ENCODE peak calls at places on chromosomes 7 and 10, in nine cellular contexts. G is endothelial cell, N is A549, U is SK-N-SH, Y is hepatocyte, H is AG09309, Q is fibroblast of the aortic adventitia, X is lower leg skin, O is brain microvascular endothelial cell. I is an unnamed sample.

GRCh38 chr7:7857143-7857583 is 111.4 kb upstream of the GLCCI1 start:
- DNase-seq in G (no peak), N (no peak), U (no peak), Y (no peak), H (no peak), Q (no peak), X (no peak), O (no peak), I (no peak)

GRCh38 chr10:128047991-128048826 is 78.0 kb downstream of the MKI67 start:
- DNase-seq in G (no peak), N (no peak), U (no peak), Y (peak), H (no peak), Q (peak), X (no peak), O (peak), I (no peak)

GRCh38 chr10:130928306-130928705 is 383.2 kb downstream of the TCERG1L start:
- DNase-seq in G (no peak), N (no peak), U (no peak), Y (no peak), H (no peak), Q (no peak), X (no peak), O (no peak), I (no peak)

GRCh38 chr7:151094675-151095074 is 8.4 kb downstream of the AGAP3 start:
- DNase-seq in G (no peak), N (no peak), U (no peak), Y (no peak), H (no peak), Q (no peak), X (no peak), O (no peak), I (no peak)

GRCh38 chr7:40815022-40815421 is 680.2 kb downstream of the SUGCT start:
- DNase-seq in G (no peak), N (no peak), U (no peak), Y (no peak), H (no peak), Q (no peak), X (no peak), O (no peak), I (no peak)

GRCh38 chr10:77505431-77506334 is 131.9 kb downstream of the KCNMA1 start:
- DNase-seq in G (no peak), N (peak), U (no peak), Y (peak), H (peak), Q (peak), X (no peak), O (peak), I (no peak)

GRCh38 chr7:111051832-111052231 is 39.1 kb upstream of the LRRN3 start:
- DNase-seq in G (no peak), N (no peak), U (no peak), Y (no peak), H (no peak), Q (no peak), X (no peak), O (no peak), I (no peak)

GRCh38 chr10:28983799-28984198 is 305.1 kb upstream of the LYZL1 start:
- DNase-seq in G (no peak), N (no peak), U (no peak), Y (no peak), H (no peak), Q (no peak), X (no peak), O (no peak), I (no peak)

GRCh38 chr10:127157506-127158205 is 38.7 kb downstream of the INSYN2A start:
- DNase-seq in G (no peak), N (no peak), U (no peak), Y (no peak), H (no peak), Q (peak), X (no peak), O (peak), I (no peak)

GRCh38 chr7:19020711-19021110 is 96.7 kb downstream of the TWIST1 start:
- DNase-seq in G (no peak), N (no peak), U (no peak), Y (no peak), H (no peak), Q (peak), X (no peak), O (no peak), I (no peak)

GRCh38 chr7:19016140-19016539 is 101.3 kb downstream of the TWIST1 start:
- DNase-seq in G (no peak), N (no peak), U (no peak), Y (no peak), H (no peak), Q (peak), X (no peak), O (peak), I (no peak)

GRCh38 chr7:19020062-19020461 is 97.4 kb downstream of the TWIST1 start:
- DNase-seq in G (no peak), N (no peak), U (no peak), Y (no peak), H (no peak), Q (no peak), X (no peak), O (no peak), I (no peak)

GRCh38 chr7:19015066-19015465 is 102.4 kb downstream of the TWIST1 start:
- DNase-seq in G (no peak), N (no peak), U (no peak), Y (no peak), H (no peak), Q (no peak), X (no peak), O (no peak), I (no peak)

GRCh38 chr7:19017374-19017773 is 100.1 kb downstream of the TWIST1 start:
- DNase-seq in G (no peak), N (no peak), U (no peak), Y (no peak), H (no peak), Q (no peak), X (no peak), O (no peak), I (no peak)
- TF ChIP-seq CTCF in G (peak), N (no peak), U (peak), Y (no peak), H (no peak), Q (peak), X (no peak), O (no peak), I (peak)

DNA sequence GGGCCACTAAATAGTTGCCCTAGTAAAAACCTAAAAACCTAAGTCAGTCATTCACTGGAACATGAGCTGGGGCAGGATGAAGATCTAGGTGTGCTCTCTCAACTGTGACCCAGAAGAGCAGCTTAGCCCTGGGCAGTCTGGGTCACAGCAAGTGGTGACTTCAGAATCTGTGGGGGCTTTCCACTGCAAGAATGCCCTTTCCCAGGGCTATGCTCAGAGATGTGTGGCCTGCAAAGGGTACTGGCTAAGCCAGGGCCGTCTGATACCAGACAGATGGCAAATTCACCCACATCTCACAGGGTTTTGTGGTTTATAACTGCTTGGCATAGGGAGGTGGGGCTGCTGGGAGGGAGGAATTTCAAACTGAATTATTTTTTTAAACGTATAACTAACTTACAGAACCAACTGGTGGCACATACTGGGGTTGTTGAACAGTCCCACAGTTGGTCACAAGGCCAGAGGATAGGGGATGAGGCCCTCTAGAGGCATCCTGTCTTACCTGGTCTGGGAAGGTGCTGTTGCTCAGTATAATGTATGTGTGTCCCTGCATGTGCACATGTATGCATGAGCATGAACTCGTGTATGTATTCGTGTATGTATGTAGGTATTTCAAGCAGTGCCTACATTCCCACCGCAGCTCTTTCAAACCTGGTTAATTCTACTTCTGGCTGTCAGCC is 63.2 kb downstream of the PRPF18 start:
- DNase-seq in G (no peak), N (no peak), U (no peak), Y (no peak), H (no peak), Q (no peak), X (no peak), O (no peak), I (no peak)
- TF ChIP-seq CTCF in G (no peak), N (no peak), U (no peak), Y (no peak), H (no peak), Q (no peak), X (no peak), O (no peak), I (no peak)

GRCh38 chr10:103699611-103700435 is 155.6 kb downstream of the SH3PXD2A start:
- DNase-seq in G (no peak), N (no peak), U (peak), Y (no peak), H (no peak), Q (no peak), X (no peak), O (no peak), I (no peak)
- TF ChIP-seq CTCF in G (no peak), N (no peak), U (peak), Y (no peak), H (peak), Q (peak), X (no peak), O (peak), I (no peak)

DNA sequence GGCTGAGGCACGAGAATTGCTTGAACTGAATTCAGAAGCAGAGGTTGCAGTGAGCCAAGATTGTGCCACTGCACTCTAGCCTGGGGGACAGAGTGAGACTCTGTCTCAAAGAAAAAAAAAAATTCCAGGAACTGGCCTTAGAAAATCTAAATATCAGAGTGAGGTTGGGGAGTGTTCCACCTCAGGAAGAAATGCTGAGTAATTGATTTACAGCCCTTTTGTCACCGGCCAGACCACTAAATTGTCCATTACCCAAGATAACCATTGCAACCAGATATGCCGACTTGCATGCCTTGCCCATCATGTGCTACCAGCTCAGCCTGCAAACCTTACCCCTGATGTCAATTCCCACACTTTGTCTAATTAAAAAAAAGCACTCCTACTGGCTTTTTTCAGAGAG is 42.4 kb downstream of the CRCP start:
- DNase-seq in G (no peak), N (no peak), U (peak), Y (no peak), H (no peak), Q (no peak), X (no peak), O (no peak), I (no peak)
- TF ChIP-seq CTCF in G (no peak), N (no peak), U (no peak), Y (no peak), H (no peak), Q (no peak), X (no peak), O (no peak), I (no peak)

DNA sequence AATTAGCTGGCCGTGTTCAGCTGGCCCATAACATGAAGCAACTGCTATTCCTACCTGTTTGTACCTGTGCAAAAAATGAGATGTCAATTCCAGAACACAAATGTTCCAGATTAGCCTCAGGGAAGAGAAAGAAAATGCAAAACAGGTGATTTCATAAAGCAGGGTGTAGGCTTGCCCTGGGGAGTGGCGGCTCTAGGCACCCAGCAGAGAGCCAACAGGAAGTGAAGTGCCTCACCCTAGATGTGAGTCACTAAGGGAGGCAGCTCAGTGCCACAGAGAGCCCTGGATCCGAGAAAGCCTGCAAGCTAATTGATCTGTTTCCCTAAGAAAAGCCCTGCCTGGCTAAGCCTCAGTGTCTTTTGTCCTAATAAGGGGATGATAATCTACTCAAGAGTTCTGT is 240.0 kb downstream of the ARHGAP21 start:
- DNase-seq in G (no peak), N (peak), U (no peak), Y (peak), H (no peak), Q (peak), X (peak), O (peak), I (peak)
- TF ChIP-seq CTCF in G (no peak), N (no peak), U (no peak), Y (no peak), H (no peak), Q (no peak), X (no peak), O (no peak), I (no peak)

DNA sequence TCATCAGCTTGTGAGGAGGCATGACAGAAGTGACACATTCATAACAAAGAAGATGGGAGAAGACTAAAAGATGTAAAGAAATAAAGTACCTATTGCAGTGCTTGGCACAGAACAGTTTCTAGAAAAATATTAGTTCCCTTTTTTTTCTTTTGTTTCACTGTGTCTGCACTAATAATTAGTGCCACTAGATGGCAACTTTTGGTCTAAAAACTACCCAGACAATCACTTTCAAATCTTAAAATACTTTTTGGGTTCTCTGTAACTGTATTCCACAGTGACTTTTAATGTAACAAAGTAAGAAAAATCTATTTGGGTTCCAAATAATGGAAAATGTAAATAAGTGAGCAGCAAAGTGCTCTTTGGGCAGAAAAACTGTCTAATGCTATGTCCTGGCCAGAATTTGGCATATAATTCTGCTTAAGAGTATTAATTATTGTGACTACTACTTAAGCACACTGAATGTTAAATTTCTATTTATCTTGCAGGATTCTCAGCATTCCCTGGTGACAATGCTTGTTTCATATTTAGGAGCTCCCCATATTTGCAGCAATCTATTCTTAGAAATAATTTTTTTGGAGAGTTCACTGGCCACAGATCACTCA is 134.8 kb upstream of the KIF5B start:
- DNase-seq in G (no peak), N (peak), U (no peak), Y (peak), H (no peak), Q (peak), X (no peak), O (no peak), I (no peak)
- TF ChIP-seq CTCF in G (peak), N (peak), U (peak), Y (peak), H (peak), Q (peak), X (no peak), O (peak), I (peak)

DNA sequence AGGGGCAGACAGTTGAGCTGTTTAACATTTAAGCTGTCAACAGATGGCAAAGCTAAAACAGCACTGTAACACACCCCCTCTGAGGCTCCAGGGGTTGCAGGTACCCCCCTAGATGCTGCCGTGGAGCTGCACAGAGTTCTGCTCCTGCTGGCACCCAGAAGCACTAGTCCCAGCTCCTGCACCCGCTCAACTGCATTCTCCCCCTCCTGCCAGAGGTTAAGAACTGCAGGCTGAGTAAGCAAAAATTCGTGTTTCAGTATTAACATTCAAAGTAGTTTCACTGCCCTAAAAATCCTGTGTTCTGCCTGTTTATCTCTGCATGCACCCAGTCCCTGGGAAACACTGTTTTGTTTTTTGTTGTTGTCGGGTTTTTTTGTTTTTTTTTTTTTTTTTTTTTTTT is 790.8 kb upstream of the KCND2 start:
- DNase-seq in G (peak), N (peak), U (peak), Y (peak), H (no peak), Q (peak), X (no peak), O (peak), I (peak)
- TF ChIP-seq CTCF in G (peak), N (no peak), U (peak), Y (peak), H (no peak), Q (peak), X (no peak), O (peak), I (peak)

GRCh38 chr10:5467634-5468255 is 31.6 kb downstream of the CALML5 start:
- DNase-seq in G (no peak), N (no peak), U (no peak), Y (peak), H (no peak), Q (no peak), X (no peak), O (no peak), I (no peak)

GRCh38 chr10:5469353-5470061 is 29.9 kb downstream of the CALML5 start:
- DNase-seq in G (no peak), N (no peak), U (no peak), Y (no peak), H (no peak), Q (no peak), X (no peak), O (no peak), I (no peak)

GRCh38 chr10:5470062-5470751 is 29.2 kb downstream of the CALML5 start:
- DNase-seq in G (no peak), N (no peak), U (no peak), Y (no peak), H (no peak), Q (no peak), X (peak), O (no peak), I (no peak)

GRCh38 chr10:5466451-5466996 is 32.8 kb downstream of the CALML5 start:
- DNase-seq in G (no peak), N (no peak), U (no peak), Y (peak), H (no peak), Q (peak), X (no peak), O (no peak), I (peak)

DNA sequence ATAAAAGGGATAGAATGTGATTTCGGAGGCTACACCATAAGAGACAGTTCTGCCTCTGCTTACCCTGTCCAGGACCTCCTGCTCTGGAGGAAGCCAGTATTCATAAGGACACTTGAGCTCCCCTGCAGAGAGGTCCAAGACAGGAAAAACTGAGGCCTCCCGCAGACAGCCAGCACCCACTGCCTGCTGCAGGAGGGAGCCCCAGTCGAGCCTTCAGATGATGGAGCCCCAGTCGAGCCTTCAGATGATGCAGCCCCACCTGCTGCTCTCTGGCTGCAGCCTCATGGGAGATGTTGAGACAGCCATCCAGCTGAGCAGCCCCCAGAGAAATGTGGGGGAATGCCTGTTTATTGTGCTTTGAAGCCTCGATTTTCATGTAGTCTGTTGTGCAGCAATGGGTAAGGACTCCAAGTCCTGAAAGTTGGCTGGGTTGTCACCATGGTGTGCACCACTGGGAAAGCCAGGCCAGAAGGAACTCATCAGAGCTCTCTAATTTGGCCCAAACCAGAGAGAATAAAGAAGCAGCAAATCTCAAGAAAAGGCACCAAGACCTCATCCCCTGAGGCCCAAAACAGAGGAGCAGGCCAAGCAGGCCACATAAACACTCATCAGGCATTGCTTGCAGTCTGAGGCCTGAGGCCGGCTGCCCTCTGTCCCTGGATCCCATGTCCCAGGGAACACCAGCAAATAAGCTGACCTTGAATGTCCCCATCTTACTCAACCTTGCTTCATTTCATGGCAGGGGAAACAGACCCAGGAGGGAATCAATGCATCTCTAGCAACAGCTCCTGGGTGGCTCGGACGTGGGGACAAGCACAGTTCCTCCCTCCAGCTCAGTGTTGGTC is 30.9 kb downstream of the CALML5 start:
- DNase-seq in G (no peak), N (no peak), U (no peak), Y (no peak), H (no peak), Q (no peak), X (no peak), O (no peak), I (no peak)
- TF ChIP-seq CTCF in G (no peak), N (no peak), U (no peak), Y (no peak), H (no peak), Q (no peak), X (no peak), O (no peak), I (no peak)

I was measured in Calu3.